ENCODE peak calls at places on chromosome 18, in eight cellular contexts. One of them, this sample, is unnamed.

GRCh38 chr18:42028232-42028832 is 73.3 kb downstream of the PIK3C3 start:
- DNase-seq in hepatocyte: peak
- DNase-seq in neural progenitor cell: peak
- DNase-seq in HCT116: no peak
- DNase-seq in SK-N-SH: peak
- DNase-seq in GM23338: peak
- DNase-seq in PC-3: peak
- DNase-seq in OCI-LY7: peak
- DNase-seq in this sample: no peak

GRCh38 chr18:50427896-50428295 is 53.0 kb downstream of the SKA1 start:
- DNase-seq in PC-3: no peak
- DNase-seq in HCT116: no peak
- DNase-seq in GM23338: no peak
- DNase-seq in SK-N-SH: no peak
- DNase-seq in neural progenitor cell: no peak
- DNase-seq in hepatocyte: no peak
- DNase-seq in OCI-LY7: no peak
- DNase-seq in this sample: no peak

GRCh38 chr18:59700535-59700967 is 3.3 kb upstream of the CCBE1 start:
- DNase-seq in PC-3: no peak
- DNase-seq in SK-N-SH: peak
- DNase-seq in neural progenitor cell: no peak
- DNase-seq in GM23338: no peak
- DNase-seq in OCI-LY7: no peak
- DNase-seq in hepatocyte: peak
- DNase-seq in HCT116: no peak
- DNase-seq in this sample: no peak

GRCh38 chr18:47490882-47491281 is 239.4 kb upstream of the SKOR2 start:
- DNase-seq in SK-N-SH: no peak
- DNase-seq in OCI-LY7: no peak
- DNase-seq in HCT116: no peak
- DNase-seq in neural progenitor cell: no peak
- DNase-seq in GM23338: no peak
- DNase-seq in PC-3: no peak
- DNase-seq in hepatocyte: no peak
- DNase-seq in this sample: no peak

GRCh38 chr18:8990276-8991031 is 112.0 kb upstream of the NDUFV2 start:
- DNase-seq in OCI-LY7: no peak
- DNase-seq in hepatocyte: no peak
- DNase-seq in neural progenitor cell: no peak
- DNase-seq in HCT116: no peak
- DNase-seq in GM23338: no peak
- DNase-seq in PC-3: no peak
- DNase-seq in SK-N-SH: no peak
- DNase-seq in this sample: no peak

GRCh38 chr18:32010124-32010745 is 8.4 kb upstream of the RNF125 start:
- DNase-seq in hepatocyte: no peak
- DNase-seq in neural progenitor cell: no peak
- DNase-seq in HCT116: peak
- DNase-seq in SK-N-SH: no peak
- DNase-seq in GM23338: peak
- DNase-seq in PC-3: peak
- DNase-seq in OCI-LY7: no peak
- DNase-seq in this sample: no peak

GRCh38 chr18:8801263-8801901 is 96.0 kb downstream of the MTCL1 start:
- DNase-seq in hepatocyte: peak
- DNase-seq in PC-3: peak
- DNase-seq in OCI-LY7: no peak
- DNase-seq in GM23338: no peak
- DNase-seq in SK-N-SH: no peak
- DNase-seq in neural progenitor cell: no peak
- DNase-seq in HCT116: no peak
- DNase-seq in this sample: no peak

GRCh38 chr18:6997802-6998201 is 119.8 kb downstream of the LAMA1 start:
- DNase-seq in PC-3: peak
- DNase-seq in SK-N-SH: no peak
- DNase-seq in OCI-LY7: no peak
- DNase-seq in GM23338: no peak
- DNase-seq in HCT116: no peak
- DNase-seq in neural progenitor cell: no peak
- DNase-seq in hepatocyte: no peak
- DNase-seq in this sample: no peak

GRCh38 chr18:74796928-74797576 is 199.4 kb downstream of the ZNF407 start:
- DNase-seq in OCI-LY7: peak
- DNase-seq in HCT116: peak
- DNase-seq in SK-N-SH: peak
- DNase-seq in GM23338: no peak
- DNase-seq in PC-3: peak
- DNase-seq in neural progenitor cell: no peak
- DNase-seq in hepatocyte: peak
- DNase-seq in this sample: peak

GRCh38 chr18:25283769-25284168 is 68.2 kb downstream of the ZNF521 start:
- DNase-seq in SK-N-SH: no peak
- DNase-seq in GM23338: no peak
- DNase-seq in HCT116: no peak
- DNase-seq in hepatocyte: no peak
- DNase-seq in OCI-LY7: no peak
- DNase-seq in neural progenitor cell: no peak
- DNase-seq in PC-3: no peak
- DNase-seq in this sample: no peak

GRCh38 chr18:55369346-55369745 is 218.6 kb downstream of the TCF4 start:
- DNase-seq in neural progenitor cell: no peak
- DNase-seq in HCT116: no peak
- DNase-seq in PC-3: no peak
- DNase-seq in SK-N-SH: no peak
- DNase-seq in GM23338: no peak
- DNase-seq in hepatocyte: no peak
- DNase-seq in OCI-LY7: no peak
- DNase-seq in this sample: no peak

GRCh38 chr18:45255142-45255890 is 360.0 kb upstream of the SLC14A2 start:
- DNase-seq in hepatocyte: peak
- DNase-seq in HCT116: no peak
- DNase-seq in GM23338: peak
- DNase-seq in PC-3: peak
- DNase-seq in OCI-LY7: no peak
- DNase-seq in SK-N-SH: no peak
- DNase-seq in neural progenitor cell: peak
- DNase-seq in this sample: no peak

GRCh38 chr18:31203086-31203793 is 40.6 kb upstream of the DSC1 start:
- DNase-seq in GM23338: no peak
- DNase-seq in neural progenitor cell: no peak
- DNase-seq in PC-3: no peak
- DNase-seq in hepatocyte: no peak
- DNase-seq in SK-N-SH: no peak
- DNase-seq in OCI-LY7: no peak
- DNase-seq in HCT116: no peak
- DNase-seq in this sample: no peak

GRCh38 chr18:51151185-51151567 is 46.3 kb downstream of the MEX3C start:
- DNase-seq in SK-N-SH: no peak
- DNase-seq in hepatocyte: no peak
- DNase-seq in GM23338: no peak
- DNase-seq in neural progenitor cell: no peak
- DNase-seq in HCT116: no peak
- DNase-seq in OCI-LY7: no peak
- DNase-seq in PC-3: no peak
- DNase-seq in this sample: no peak

GRCh38 chr18:3217930-3218647 is 1.7 kb downstream of the MYOM1 start:
- DNase-seq in hepatocyte: peak
- DNase-seq in PC-3: peak
- DNase-seq in SK-N-SH: no peak
- DNase-seq in GM23338: peak
- DNase-seq in HCT116: no peak
- DNase-seq in OCI-LY7: no peak
- DNase-seq in neural progenitor cell: no peak
- DNase-seq in this sample: no peak

GRCh38 chr18:77108001-77108692 is 24.4 kb downstream of the MBP start:
- DNase-seq in hepatocyte: peak
- DNase-seq in PC-3: no peak
- DNase-seq in neural progenitor cell: peak
- DNase-seq in HCT116: no peak
- DNase-seq in SK-N-SH: no peak
- DNase-seq in OCI-LY7: peak
- DNase-seq in GM23338: no peak
- DNase-seq in this sample: peak

GRCh38 chr18:3037423-3037915 is 24.5 kb upstream of the LPIN2 start:
- DNase-seq in OCI-LY7: peak
- DNase-seq in hepatocyte: peak
- DNase-seq in HCT116: peak
- DNase-seq in neural progenitor cell: no peak
- DNase-seq in PC-3: peak
- DNase-seq in GM23338: no peak
- DNase-seq in SK-N-SH: no peak
- DNase-seq in this sample: peak

GRCh38 chr18:76823574-76823973 is 1.2 kb downstream of the ZNF236 start:
- DNase-seq in OCI-LY7: peak
- DNase-seq in GM23338: peak
- DNase-seq in SK-N-SH: peak
- DNase-seq in HCT116: no peak
- DNase-seq in PC-3: no peak
- DNase-seq in hepatocyte: peak
- DNase-seq in neural progenitor cell: peak
- DNase-seq in this sample: no peak

GRCh38 chr18:5626130-5626880 is 82.5 kb upstream of the EPB41L3 start:
- DNase-seq in neural progenitor cell: no peak
- DNase-seq in PC-3: no peak
- DNase-seq in SK-N-SH: no peak
- DNase-seq in HCT116: no peak
- DNase-seq in OCI-LY7: no peak
- DNase-seq in hepatocyte: no peak
- DNase-seq in GM23338: no peak
- DNase-seq in this sample: no peak

GRCh38 chr18:5619381-5619780 is 75.6 kb upstream of the EPB41L3 start:
- DNase-seq in neural progenitor cell: no peak
- DNase-seq in HCT116: no peak
- DNase-seq in SK-N-SH: no peak
- DNase-seq in OCI-LY7: no peak
- DNase-seq in hepatocyte: no peak
- DNase-seq in GM23338: no peak
- DNase-seq in PC-3: no peak
- DNase-seq in this sample: no peak

GRCh38 chr18:5625076-5625475 is 81.3 kb upstream of the EPB41L3 start:
- DNase-seq in HCT116: no peak
- DNase-seq in OCI-LY7: no peak
- DNase-seq in SK-N-SH: no peak
- DNase-seq in GM23338: peak
- DNase-seq in PC-3: no peak
- DNase-seq in neural progenitor cell: peak
- DNase-seq in hepatocyte: no peak
- DNase-seq in this sample: no peak

GRCh38 chr18:5620284-5620683 is 76.5 kb upstream of the EPB41L3 start:
- DNase-seq in OCI-LY7: no peak
- DNase-seq in neural progenitor cell: no peak
- DNase-seq in hepatocyte: no peak
- DNase-seq in GM23338: no peak
- DNase-seq in SK-N-SH: no peak
- DNase-seq in HCT116: no peak
- DNase-seq in PC-3: no peak
- DNase-seq in this sample: no peak

DNA sequence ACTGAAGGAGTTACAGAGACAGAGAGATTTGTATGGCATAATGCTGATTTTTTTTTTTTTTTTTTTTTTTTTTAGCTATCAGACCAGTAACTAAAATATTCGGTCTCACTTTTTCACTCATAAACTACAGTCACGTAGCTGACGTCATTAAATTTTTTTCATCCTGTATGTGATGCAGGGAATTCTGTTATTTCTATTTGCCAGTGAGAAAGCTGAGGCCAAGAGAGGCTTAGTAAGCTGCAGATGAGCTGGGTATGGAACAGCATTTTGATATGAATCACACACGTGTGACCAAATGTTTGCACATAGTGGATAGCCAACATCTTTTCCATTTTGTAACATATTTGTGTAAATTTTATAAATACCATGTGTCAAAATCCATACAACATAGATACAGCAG is 79.1 kb upstream of the EPB41L3 start:
- DNase-seq in SK-N-SH: no peak
- DNase-seq in PC-3: no peak
- DNase-seq in hepatocyte: no peak
- DNase-seq in GM23338: no peak
- DNase-seq in neural progenitor cell: no peak
- DNase-seq in HCT116: no peak
- DNase-seq in OCI-LY7: no peak
- DNase-seq in this sample: no peak
- TF ChIP-seq EZH2phosphoT487 in SK-N-SH: no peak
- TF ChIP-seq EZH2phosphoT487 in PC-3: no peak
- TF ChIP-seq EZH2phosphoT487 in hepatocyte: no peak
- TF ChIP-seq EZH2phosphoT487 in GM23338: no peak
- TF ChIP-seq EZH2phosphoT487 in neural progenitor cell: no peak
- TF ChIP-seq EZH2phosphoT487 in HCT116: no peak
- TF ChIP-seq EZH2phosphoT487 in OCI-LY7: no peak
- TF ChIP-seq EZH2phosphoT487 in this sample: no peak

GRCh38 chr18:79588131-79588635 is 91.4 kb upstream of the CTDP1 start:
- DNase-seq in HCT116: no peak
- DNase-seq in hepatocyte: no peak
- DNase-seq in SK-N-SH: no peak
- DNase-seq in OCI-LY7: no peak
- DNase-seq in GM23338: no peak
- DNase-seq in neural progenitor cell: no peak
- DNase-seq in PC-3: no peak
- DNase-seq in this sample: no peak
- TF ChIP-seq CTCF in HCT116: no peak
- TF ChIP-seq CTCF in hepatocyte: no peak
- TF ChIP-seq CTCF in SK-N-SH: no peak
- TF ChIP-seq CTCF in OCI-LY7: no peak
- TF ChIP-seq CTCF in GM23338: no peak
- TF ChIP-seq CTCF in neural progenitor cell: no peak
- TF ChIP-seq CTCF in PC-3: no peak
- TF ChIP-seq CTCF in this sample: no peak

GRCh38 chr18:62938006-62938405 is 222.7 kb downstream of the PHLPP1 start:
- DNase-seq in GM23338: no peak
- DNase-seq in neural progenitor cell: no peak
- DNase-seq in OCI-LY7: no peak
- DNase-seq in HCT116: no peak
- DNase-seq in hepatocyte: no peak
- DNase-seq in SK-N-SH: no peak
- DNase-seq in PC-3: peak
- DNase-seq in this sample: no peak
- H3K27ac ChIP-seq in GM23338: no peak
- H3K27ac ChIP-seq in neural progenitor cell: no peak
- H3K27ac ChIP-seq in OCI-LY7: no peak
- H3K27ac ChIP-seq in HCT116: no peak
- H3K27ac ChIP-seq in hepatocyte: no peak
- H3K27ac ChIP-seq in SK-N-SH: peak
- H3K27ac ChIP-seq in PC-3: peak
- H3K27ac ChIP-seq in this sample: no peak

GRCh38 chr18:10119991-10120390 is 206.2 kb downstream of the VAPA start:
- DNase-seq in SK-N-SH: no peak
- DNase-seq in HCT116: no peak
- DNase-seq in GM23338: no peak
- DNase-seq in hepatocyte: no peak
- DNase-seq in OCI-LY7: no peak
- DNase-seq in PC-3: no peak
- DNase-seq in neural progenitor cell: no peak
- DNase-seq in this sample: no peak
- TF ChIP-seq EZH2phosphoT487 in SK-N-SH: no peak
- TF ChIP-seq EZH2phosphoT487 in HCT116: no peak
- TF ChIP-seq EZH2phosphoT487 in GM23338: no peak
- TF ChIP-seq EZH2phosphoT487 in hepatocyte: no peak
- TF ChIP-seq EZH2phosphoT487 in OCI-LY7: no peak
- TF ChIP-seq EZH2phosphoT487 in PC-3: no peak
- TF ChIP-seq EZH2phosphoT487 in neural progenitor cell: no peak
- TF ChIP-seq EZH2phosphoT487 in this sample: no peak